ENCODE peak calls at places on chromosomes 11 and 22, in ten cellular contexts. E is AG04450; O is choroid plexus epithelial cell; U is posterior vena cava; L is PC-9; Y is T-cell; K is MV-4-11; T is tibial nerve; J is stimulated activated CD4-positive, alpha-beta T cell treated with anti-CD3 and anti-CD28 coated beads, Interleukin-1b, Interleukin-23, amount 100 ng/mL, for 4 hours; N is activated naive CD8-positive, alpha-beta T cell treated with anti-CD3 and anti-CD28 coated beads, Interleukin-2, amount 10 ng/mL, durations not matched to agents 7 days and 5 days. D is an unnamed sample.

GRCh38 chr22:17369553-17370035 is 334 bp downstream of the CECR2 start:
- DNase-seq in J (no peak), U (no peak), N (peak; percentile 51), Y (no peak), K (no peak), O (peak; percentile 38), L (no peak), E (no peak), T (no peak), D (no peak)

GRCh38 chr22:50112151-50113118 is 22.6 kb downstream of the MOV10L1 start:
- DNase-seq in E (peak; percentile 21), U (peak; percentile 74), N (peak; percentile 65), Y (no peak), T (no peak), O (peak; percentile 94), J (no peak), L (no peak), K (peak; percentile 70), D (no peak)

GRCh38 chr11:10933455-10934292 is 75.8 kb upstream of the ZBED5 start:
- DNase-seq in O (peak; percentile 97), T (peak; percentile 82), N (peak; percentile 82), L (peak; percentile 79), E (peak; percentile 81), J (peak; percentile 77), K (peak; percentile 75), U (peak; percentile 96), Y (peak; percentile 68), D (peak; percentile 57)

GRCh38 chr22:20186183-20186870 is 35.5 kb upstream of the CCDC188 start:
- DNase-seq in N (no peak), Y (no peak), U (no peak), T (no peak), E (no peak), J (no peak), K (no peak), L (no peak), O (peak; percentile 14), D (no peak)

GRCh38 chr11:62217191-62217748 is 8.8 kb downstream of the SCGB2A1 start:
- DNase-seq in T (no peak), L (no peak), N (no peak), Y (no peak), U (no peak), O (peak; percentile 43), E (no peak), K (no peak), J (no peak), D (no peak)

GRCh38 chr22:31451709-31452571 is 37.7 kb downstream of the EIF4ENIF1 start:
- DNase-seq in O (peak; percentile 86), E (peak; percentile 1), U (no peak), L (no peak), K (peak; percentile 29), T (no peak), N (no peak), Y (no peak), J (no peak), D (no peak)

GRCh38 chr11:125433454-125434121 is 62.5 kb downstream of the FEZ1 start:
- DNase-seq in Y (no peak), L (peak; percentile 14), U (no peak), K (peak; percentile 31), N (no peak), J (no peak), T (no peak), E (no peak), O (peak; percentile 84), D (peak; percentile 33)

GRCh38 chr11:57568330-57568766 is 876 bp upstream of the UBE2L6 start:
- DNase-seq in L (peak; percentile 85), E (peak; percentile 33), N (peak; percentile 40), U (no peak), O (peak; percentile 82), K (peak; percentile 71), Y (peak; percentile 81), T (no peak), J (peak; percentile 89), D (no peak)

GRCh38 chr11:108592591-108593213 is 866 bp downstream of the EXPH5 start:
- DNase-seq in K (no peak), N (peak; percentile 53), J (peak; percentile 29), O (no peak), U (no peak), L (peak; percentile 28), Y (peak; percentile 13), T (no peak), E (no peak), D (no peak)

GRCh38 chr11:18865261-18865660 is 73.7 kb upstream of the PTPN5 start:
- DNase-seq in Y (no peak), L (no peak), T (no peak), N (no peak), E (no peak), J (no peak), O (no peak), U (no peak), K (no peak), D (no peak)

GRCh38 chr11:73404048-73404447 is 27.8 kb downstream of the RELT start:
- DNase-seq in O (peak; percentile 85), U (peak; percentile 90), N (no peak), E (no peak), Y (no peak), L (peak; percentile 47), J (no peak), K (peak; percentile 85), T (peak; percentile 71), D (no peak)

GRCh38 chr22:35592418-35592967 is 24.6 kb downstream of the MB start:
- DNase-seq in T (no peak), Y (no peak), J (no peak), O (peak; percentile 11), K (no peak), N (no peak), E (no peak), L (no peak), U (no peak), D (no peak)

GRCh38 chr11:65503606-65503922 is 4.7 kb downstream of the MALAT1 start:
- DNase-seq in N (no peak), Y (no peak), U (no peak), T (no peak), O (peak; percentile 54), J (no peak), K (no peak), L (no peak), E (no peak), D (no peak)